ENCODE peak calls at places on chromosomes 3 and 15, in nine cellular contexts. H is dorsolateral prefrontal cortex; F is non-pigmented ciliary epithelial cell; U is activated T-cell treated with anti-CD3 and anti-CD28 coated beads for 48 hours; S is progenitor cell of endocrine pancreas; T is bronchial epithelial cell; V is CD4-positive, CD25-positive, alpha-beta regulatory T cell; W is cardiac muscle cell; O is iris pigment epithelial cell. R is an unnamed sample.

GRCh38 chr3:135077186-135077585 is 282.1 kb downstream of the EPHB1 start:
- DNase-seq in H (no peak), F (no peak), U (no peak), S (no peak), T (no peak), V (no peak), W (no peak), O (no peak), R (no peak)

GRCh38 chr3:160038862-160039562 is 50.4 kb downstream of the IL12A start:
- DNase-seq in H (peak), F (no peak), U (peak), S (peak), T (peak), V (no peak), W (peak), O (peak), R (peak)

GRCh38 chr3:32440481-32441350 is 49.1 kb downstream of the CMTM7 start:
- DNase-seq in H (no peak), F (no peak), U (no peak), S (no peak), T (peak), V (no peak), W (no peak), O (no peak), R (no peak)

GRCh38 chr3:124986153-124987143 is 51.9 kb upstream of the MUC13 start:
- DNase-seq in H (no peak), F (peak), U (no peak), S (no peak), T (peak), V (no peak), W (peak), O (peak), R (no peak)

GRCh38 chr3:47348411-47349154 is 32.2 kb upstream of the PTPN23 start:
- DNase-seq in H (no peak), F (no peak), U (no peak), S (no peak), T (peak), V (no peak), W (no peak), O (no peak), R (no peak)

GRCh38 chr3:28347374-28348285 is 891 bp upstream of the ZCWPW2 start:
- DNase-seq in H (no peak), F (no peak), U (no peak), S (no peak), T (peak), V (no peak), W (peak), O (peak), R (no peak)

GRCh38 chr3:52523386-52524257 is 10.0 kb downstream of the NT5DC2 start:
- DNase-seq in H (no peak), F (no peak), U (no peak), S (no peak), T (no peak), V (no peak), W (no peak), O (no peak), R (peak)

GRCh38 chr15:87609474-87609873 is 647.1 kb downstream of the NTRK3 start:
- DNase-seq in H (no peak), F (peak), U (no peak), S (no peak), T (peak), V (no peak), W (peak), O (peak), R (no peak)

GRCh38 chr15:54884312-54884711 is 312.4 kb downstream of the RSL24D1 start:
- DNase-seq in H (no peak), F (no peak), U (no peak), S (no peak), T (no peak), V (no peak), W (no peak), O (no peak), R (no peak)

GRCh38 chr3:11570789-11571495 is 72.8 kb downstream of the VGLL4 start:
- DNase-seq in H (no peak), F (no peak), U (no peak), S (no peak), T (peak), V (no peak), W (peak), O (no peak), R (no peak)

GRCh38 chr3:129966876-129967275 is 7.6 kb upstream of the TRH start:
- DNase-seq in H (no peak), F (no peak), U (no peak), S (no peak), T (no peak), V (no peak), W (no peak), O (no peak), R (no peak)

GRCh38 chr15:36808401-36809160 is 229.2 kb downstream of the CDIN1 start:
- DNase-seq in H (no peak), F (no peak), U (no peak), S (no peak), T (no peak), V (no peak), W (peak), O (peak), R (no peak)

GRCh38 chr3:6041894-6042293 is 819.0 kb upstream of the GRM7 start:
- DNase-seq in H (no peak), F (no peak), U (no peak), S (no peak), T (no peak), V (no peak), W (no peak), O (no peak), R (no peak)

GRCh38 chr3:112446343-112446742 is 52.9 kb downstream of the BTLA start:
- DNase-seq in H (no peak), F (no peak), U (no peak), S (no peak), T (no peak), V (no peak), W (peak), O (peak), R (no peak)

GRCh38 chr15:90354986-90355385 is 2.9 kb downstream of the ZNF774 start:
- DNase-seq in H (no peak), F (no peak), U (no peak), S (no peak), T (no peak), V (no peak), W (no peak), O (no peak), R (no peak)

GRCh38 chr3:101848326-101848725 is 988 bp upstream of the NFKBIZ start:
- DNase-seq in H (no peak), F (no peak), U (no peak), S (no peak), T (no peak), V (no peak), W (no peak), O (no peak), R (no peak)

GRCh38 chr15:86854186-86854585 is 774.5 kb downstream of the AGBL1 start:
- DNase-seq in H (no peak), F (no peak), U (no peak), S (no peak), T (no peak), V (no peak), W (no peak), O (no peak), R (no peak)

GRCh38 chr3:156781310-156782230 is 44.6 kb upstream of the LEKR1 start:
- DNase-seq in H (no peak), F (no peak), U (no peak), S (no peak), T (peak), V (no peak), W (no peak), O (peak), R (no peak)

GRCh38 chr3:134361162-134361831 is 12.9 kb downstream of the AMOTL2 start:
- DNase-seq in H (no peak), F (no peak), U (no peak), S (no peak), T (no peak), V (no peak), W (no peak), O (no peak), R (peak)

GRCh38 chr3:188978772-188979171 is 193.0 kb upstream of the TPRG1 start:
- DNase-seq in H (no peak), F (no peak), U (no peak), S (no peak), T (peak), V (no peak), W (peak), O (peak), R (no peak)

GRCh38 chr3:49868951-49869454 is 703 bp downstream of the CAMKV start:
- DNase-seq in H (peak), F (no peak), U (no peak), S (no peak), T (no peak), V (no peak), W (no peak), O (no peak), R (no peak)

GRCh38 chr15:68059630-68060029 is 5.5 kb downstream of the PIAS1 start:
- DNase-seq in H (no peak), F (no peak), U (no peak), S (no peak), T (no peak), V (no peak), W (no peak), O (no peak), R (no peak)

GRCh38 chr15:38698215-38698614 is 133.6 kb upstream of the RASGRP1 start:
- DNase-seq in H (no peak), F (no peak), U (no peak), S (no peak), T (no peak), V (no peak), W (no peak), O (no peak), R (no peak)

GRCh38 chr3:13783556-13783955 is 96.3 kb downstream of the WNT7A start:
- DNase-seq in H (no peak), F (no peak), U (no peak), S (no peak), T (no peak), V (no peak), W (no peak), O (no peak), R (no peak)

GRCh38 chr3:73605388-73605787 is 19.4 kb downstream of the PDZRN3 start:
- DNase-seq in H (no peak), F (no peak), U (no peak), S (no peak), T (no peak), V (no peak), W (peak), O (peak), R (no peak)

GRCh38 chr3:75192065-75192658 is 472.0 kb upstream of the FRG2C start:
- DNase-seq in H (no peak), F (no peak), U (peak), S (peak), T (peak), V (peak), W (peak), O (peak), R (no peak)

GRCh38 chr15:29452881-29453731 is 183.5 kb upstream of the NSMCE3 start:
- DNase-seq in H (no peak), F (no peak), U (no peak), S (no peak), T (no peak), V (no peak), W (peak), O (no peak), R (no peak)

GRCh38 chr3:34547297-34547920 is 749.0 kb downstream of the PDCD6IP start:
- DNase-seq in H (no peak), F (no peak), U (no peak), S (no peak), T (no peak), V (no peak), W (no peak), O (no peak), R (no peak)

GRCh38 chr15:64892850-64893403 is 18.8 kb upstream of the ANKDD1A start:
- DNase-seq in H (no peak), F (no peak), U (peak), S (no peak), T (no peak), V (no peak), W (no peak), O (no peak), R (peak)

GRCh38 chr3:64008952-64009351 is 14.3 kb downstream of the PSMD6 start:
- DNase-seq in H (no peak), F (no peak), U (no peak), S (no peak), T (no peak), V (no peak), W (peak), O (peak), R (no peak)

GRCh38 chr3:155089495-155089894 is 9.4 kb downstream of the MME start:
- DNase-seq in H (no peak), F (no peak), U (no peak), S (no peak), T (no peak), V (no peak), W (no peak), O (no peak), R (no peak)

R was measured in kidney.